ENCODE peak calls at places on chromosome 11, in seven cellular contexts. T is lower lobe of right lung, M is psoas muscle, N is HCT116, I is lung, A is PC-9, V is Caco-2. X is an unnamed sample. For H3K9me3, the result is how much of the 10 kb centered on the place peaks cover.

GRCh38 chr11:10307411-10308207 is 2.7 kb downstream of the ADM start:
- DNase-seq in T (peak), A (peak), V (peak), I (peak), N (peak), M (peak), X (peak)

GRCh38 chr11:109426442-109426841 is 4.5 kb downstream of the C11orf87 start:
- DNase-seq in N (no peak), T (no peak), M (no peak), I (no peak), V (no peak), A (no peak), X (no peak)

GRCh38 chr11:17238377-17238776 is 30.6 kb upstream of the PIK3C2A start:
- DNase-seq in V (peak), A (peak), T (no peak), M (no peak), N (no peak), I (no peak), X (no peak)

GRCh38 chr11:102613455-102613854 is 11.7 kb downstream of the MMP20 start:
- DNase-seq in T (no peak), V (no peak), A (no peak), I (no peak), M (no peak), N (no peak), X (no peak)

GRCh38 chr11:105229257-105229656 is 89.7 kb upstream of the CARD18 start:
- DNase-seq in A (no peak), T (no peak), V (no peak), M (no peak), I (no peak), N (no peak), X (no peak)

GRCh38 chr11:118911880-118912741 is 13.6 kb downstream of the BCL9L start:
- DNase-seq in I (peak), V (peak), A (peak), N (peak), M (peak), T (no peak), X (peak)

GRCh38 chr11:21933095-21933494 is 259.8 kb upstream of the ANO5 start:
- DNase-seq in V (no peak), I (no peak), N (no peak), A (no peak), T (no peak), M (no peak), X (no peak)

GRCh38 chr11:121777056-121777455 is 324.3 kb upstream of the SORL1-AS1 start:
- DNase-seq in T (no peak), N (no peak), V (no peak), I (no peak), M (no peak), A (no peak), X (no peak)

GRCh38 chr11:113313601-113314000 is 782 bp upstream of the TTC12 start:
- DNase-seq in V (no peak), M (no peak), N (no peak), A (no peak), T (no peak), I (no peak), X (no peak)

GRCh38 chr11:88523362-88524028 is 186.0 kb upstream of the CTSC start:
- DNase-seq in N (no peak), T (no peak), I (no peak), A (no peak), M (no peak), V (no peak), X (no peak)

GRCh38 chr11:116432301-116432700 is 340.5 kb downstream of the BUD13 start:
- DNase-seq in A (no peak), V (no peak), I (no peak), M (no peak), N (no peak), T (no peak), X (no peak)

DNA sequence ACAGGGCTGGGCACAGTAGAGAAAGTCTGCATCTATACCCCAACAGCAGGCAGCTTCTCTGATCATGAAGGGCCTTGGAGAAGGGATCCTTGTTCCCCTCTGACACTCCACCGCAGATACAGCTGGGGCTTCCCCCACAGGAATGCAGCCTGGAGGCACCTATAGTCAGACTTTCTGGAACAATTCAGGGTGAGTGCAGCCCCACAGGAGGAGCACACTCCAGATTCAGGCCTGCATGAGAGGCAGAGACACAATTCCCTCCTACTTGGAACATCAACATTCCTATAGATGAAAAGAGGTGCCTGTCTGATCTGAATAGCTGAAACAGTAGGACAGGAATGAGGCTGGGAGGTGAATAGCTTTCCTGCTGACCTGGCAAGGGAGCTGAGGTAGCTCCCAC is 1298.0 kb upstream of the CNTN5 start:
- DNase-seq in V (no peak), I (no peak), T (no peak), A (no peak), N (no peak), M (no peak), X (no peak)
- H3K9me3 ChIP-seq in V (under half), I (under half), T (under half), A (under half), N (under half), M (under half), X (under half)

GRCh38 chr11:13538044-13538443 is 42.2 kb upstream of the PTH start:
- DNase-seq in T (no peak), A (no peak), I (no peak), V (no peak), M (no peak), N (no peak), X (no peak)
- TF ChIP-seq CTCF in T (no peak), A (no peak), I (no peak), V (no peak), M (no peak), N (no peak), X (no peak)

DNA sequence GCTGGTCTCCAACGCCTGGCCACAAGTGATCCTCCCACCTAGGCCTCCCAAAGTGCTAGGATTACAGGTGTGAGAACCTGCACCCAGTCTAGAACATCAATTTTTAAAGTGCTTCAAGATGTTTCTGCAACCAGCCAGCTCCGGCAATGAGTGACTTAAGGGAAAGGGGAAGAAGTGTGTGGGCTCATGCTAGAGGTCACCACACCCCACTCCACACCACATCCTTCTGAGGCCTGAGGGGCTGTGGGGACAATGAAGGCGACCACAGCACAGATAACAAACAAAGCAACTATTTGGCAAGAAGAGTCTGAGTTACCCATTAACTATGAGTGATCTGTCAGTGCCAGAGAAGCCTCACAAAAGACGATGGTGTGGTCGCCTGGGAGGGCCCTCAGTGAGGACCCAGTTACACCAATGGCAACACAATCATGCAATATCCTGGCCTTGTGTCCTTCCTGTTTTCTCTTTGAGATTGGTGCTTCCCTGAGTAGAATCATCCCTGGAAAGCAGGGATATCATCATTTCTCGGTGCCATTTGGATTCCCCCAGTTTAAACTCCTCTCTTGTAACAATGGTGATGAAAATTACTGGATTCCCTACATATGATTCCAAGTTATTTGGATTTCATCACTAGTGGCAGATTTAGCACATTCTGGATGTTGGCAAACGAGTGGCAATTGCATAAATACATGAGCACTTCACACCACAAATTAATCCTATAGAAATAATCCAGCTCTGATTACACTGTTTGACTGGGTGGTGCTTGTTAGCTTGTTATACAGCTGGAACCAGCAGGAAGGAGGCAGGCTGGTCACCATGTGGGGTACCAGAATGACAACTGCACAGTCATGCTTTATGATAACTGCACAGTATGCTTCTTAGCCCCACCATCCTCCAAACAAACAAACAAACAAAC is 18.4 kb downstream of the ABTB2 start:
- DNase-seq in N (no peak), T (peak), V (peak), M (no peak), A (peak), I (no peak), X (no peak)
- H3K4me3 ChIP-seq in N (no peak), T (no peak), V (no peak), M (no peak), A (no peak), I (no peak), X (no peak)

GRCh38 chr11:54927704-54928103 is 221.1 kb downstream of the OR4A5 start:
- DNase-seq in I (no peak), T (no peak), A (no peak), N (no peak), V (no peak), M (no peak), X (no peak)

GRCh38 chr11:54930930-54931329 is 224.3 kb downstream of the OR4A5 start:
- DNase-seq in I (no peak), N (no peak), V (no peak), M (no peak), T (no peak), A (no peak), X (peak)
- H3K9me3 ChIP-seq in I (half or more), N (half or more), V (under half), M (half or more), T (half or more), A (under half), X (half or more)

GRCh38 chr11:449889-450808 is at the start of gene PTDSS2:
- DNase-seq in T (peak), I (peak), A (peak), M (peak), V (peak), N (peak), X (peak)
- TF ChIP-seq CTCF in T (no peak), I (no peak), A (no peak), M (no peak), V (no peak), N (no peak), X (no peak)

GRCh38 chr11:46273511-46274205 is 3.8 kb upstream of the CREB3L1 start:
- DNase-seq in V (peak), A (peak), I (no peak), M (no peak), N (no peak), T (no peak), X (no peak)

GRCh38 chr11:46270707-46271106 is 6.8 kb upstream of the CREB3L1 start:
- DNase-seq in N (no peak), V (no peak), A (no peak), T (no peak), M (no peak), I (no peak), X (no peak)

GRCh38 chr11:46271875-46272815 is 5.3 kb upstream of the CREB3L1 start:
- DNase-seq in I (no peak), N (no peak), M (no peak), A (no peak), T (no peak), V (no peak), X (no peak)

GRCh38 chr11:46271407-46271806 is 6.1 kb upstream of the CREB3L1 start:
- DNase-seq in T (no peak), N (no peak), I (no peak), M (no peak), V (no peak), A (no peak), X (no peak)

DNA sequence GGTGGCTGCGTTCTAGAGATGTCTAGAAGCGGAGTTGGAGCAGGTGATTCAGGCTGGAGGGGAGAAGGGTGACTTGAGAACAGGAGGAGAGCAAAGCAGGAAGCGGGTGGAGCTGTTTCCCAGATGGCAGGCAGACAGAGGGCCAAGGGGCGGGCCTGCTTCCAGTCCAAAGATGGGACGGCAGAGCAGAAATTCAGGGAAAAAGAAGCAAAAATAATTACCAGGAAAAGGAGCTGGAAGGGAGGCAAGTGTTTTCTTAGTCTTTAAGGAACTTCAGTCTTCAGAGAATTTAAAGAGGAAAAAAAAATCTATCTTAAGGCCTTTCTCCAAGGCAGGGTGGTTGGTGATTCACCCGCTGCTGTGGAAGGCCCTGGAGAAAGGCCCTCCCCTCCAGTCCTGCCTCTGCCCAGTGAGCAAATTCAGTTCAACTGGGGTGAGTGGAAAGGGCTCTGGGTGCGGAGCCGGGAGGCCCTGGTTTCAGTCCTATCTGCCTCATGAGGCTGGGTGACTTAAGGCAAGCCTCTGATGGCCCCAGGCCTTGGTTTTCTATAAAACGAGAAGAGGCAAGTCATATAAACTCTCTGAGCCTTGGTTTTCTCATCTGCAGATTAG is 4.5 kb upstream of the CREB3L1 start:
- DNase-seq in M (peak), T (peak), N (no peak), I (peak), A (peak), V (no peak), X (peak)
- H3K4me3 ChIP-seq in M (no peak), T (no peak), N (no peak), I (no peak), A (no peak), V (no peak), X (no peak)

DNA sequence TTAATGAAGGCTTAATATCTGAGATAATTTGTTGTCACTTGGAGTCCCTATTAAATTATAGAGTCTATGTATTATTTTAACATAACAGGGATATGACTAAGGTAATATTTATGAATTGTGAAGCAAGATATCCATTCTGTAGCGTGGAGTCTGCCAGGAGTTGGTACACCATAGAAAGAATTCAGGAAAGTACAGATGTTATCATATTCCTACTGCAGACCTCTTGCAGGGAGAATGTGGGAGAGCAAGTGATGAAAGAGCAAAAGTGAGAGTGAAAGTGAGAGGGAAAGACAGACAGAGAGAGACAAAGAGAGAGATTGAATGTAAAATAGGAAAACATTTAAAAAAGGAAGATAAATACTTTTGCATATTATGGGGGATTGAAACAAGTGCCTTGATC is 468.8 kb downstream of the CNTN5 start:
- DNase-seq in M (no peak), V (no peak), I (no peak), A (no peak), N (no peak), T (no peak), X (no peak)
- H3K9me3 ChIP-seq in M (under half), V (under half), I (under half), A (under half), N (under half), T (under half), X (under half)

GRCh38 chr11:124899376-124900145 is 1.9 kb upstream of the ROBO4 start:
- DNase-seq in N (no peak), M (no peak), T (no peak), A (no peak), I (no peak), V (no peak), X (no peak)
- TF ChIP-seq CTCF in N (no peak), M (no peak), T (no peak), A (no peak), I (no peak), V (peak), X (no peak)

GRCh38 chr11:86140334-86140733 is 71.5 kb upstream of the PICALM start:
- DNase-seq in M (no peak), A (no peak), T (no peak), N (no peak), V (no peak), I (no peak), X (no peak)

GRCh38 chr11:86141645-86142569 is 73.0 kb upstream of the PICALM start:
- DNase-seq in I (no peak), T (no peak), V (no peak), M (no peak), N (no peak), A (peak), X (no peak)

GRCh38 chr11:86145439-86146156 is 76.7 kb upstream of the PICALM start:
- DNase-seq in V (peak), T (no peak), A (peak), N (no peak), I (no peak), M (no peak), X (no peak)

GRCh38 chr11:86147004-86147403 is 78.1 kb upstream of the PICALM start:
- DNase-seq in A (no peak), M (no peak), I (no peak), T (no peak), V (no peak), N (no peak), X (no peak)

GRCh38 chr11:86143429-86144030 is 74.6 kb upstream of the PICALM start:
- DNase-seq in T (no peak), I (peak), N (no peak), V (no peak), A (peak), M (no peak), X (no peak)
- H3K4me3 ChIP-seq in T (no peak), I (no peak), N (no peak), V (no peak), A (no peak), M (no peak), X (no peak)